ENCODE peak calls at places on chromosomes 11 and 22, in six cellular contexts. F is HFFc6; N is stimulated activated CD4-positive, alpha-beta T cell treated with anti-CD3 and anti-CD28 coated beads, Interleukin-1b, Interleukin-23, amount 100 ng/mL, for 24 hours; P is fibroblast of the aortic adventitia; A is NCI-H1930; U is endothelial cell of umbilical vein. J is an unnamed sample.

GRCh38 chr11:17972987-17973386 is 39.9 kb downstream of the SERGEF start:
- DNase-seq in F (peak; percentile 87), A (peak; percentile 22), N (no peak), U (peak; percentile 44), P (peak; percentile 74), J (no peak)

GRCh38 chr22:36323182-36323854 is 64.4 kb downstream of the MYH9 start:
- DNase-seq in A (no peak), N (no peak), U (peak; percentile 77), P (peak; percentile 91), F (no peak), J (no peak)

GRCh38 chr11:64711944-64712306 is 11.1 kb downstream of the NRXN2 start:
- DNase-seq in N (no peak), P (no peak), U (no peak), A (no peak), F (no peak), J (no peak)

GRCh38 chr11:134532176-134532920 is 120.3 kb upstream of the B3GAT1 start:
- DNase-seq in U (no peak), P (no peak), A (no peak), F (no peak), N (no peak), J (peak; percentile 83)

GRCh38 chr22:45738206-45738605 is 66.6 kb downstream of the ATXN10 start:
- DNase-seq in A (no peak), F (peak; percentile 25), P (no peak), U (no peak), N (no peak), J (no peak)

GRCh38 chr11:130087294-130087926 is 17.7 kb downstream of the APLP2 start:
- DNase-seq in A (no peak), F (no peak), U (no peak), P (peak; percentile 24), N (no peak), J (no peak)

GRCh38 chr11:65615950-65616574 is 486 bp downstream of the PCNX3 start:
- DNase-seq in P (no peak), U (no peak), N (no peak), F (no peak), A (no peak), J (no peak)

GRCh38 chr11:77990981-77991380 is 3.5 kb downstream of the INTS4 start:
- DNase-seq in A (no peak), F (no peak), U (no peak), P (no peak), N (no peak), J (no peak)

GRCh38 chr22:47125603-47126002 is 363.2 kb downstream of the TBC1D22A start:
- DNase-seq in N (no peak), U (no peak), A (no peak), F (no peak), P (no peak), J (no peak)

GRCh38 chr22:29117799-29118477 is 45.1 kb downstream of the KREMEN1 start:
- DNase-seq in F (no peak), A (no peak), U (no peak), P (peak; percentile 72), N (no peak), J (no peak)

GRCh38 chr11:12680246-12680939 is 6.2 kb downstream of the TEAD1 start:
- DNase-seq in U (no peak), P (peak; percentile 94), A (no peak), F (peak; percentile 87), N (no peak), J (no peak)

GRCh38 chr11:34970033-34970432 is 53.6 kb downstream of the PDHX start:
- DNase-seq in F (no peak), P (no peak), U (no peak), N (no peak), A (no peak), J (no peak)

GRCh38 chr11:57647368-57647767 is 2.3 kb downstream of the YPEL4 start:
- DNase-seq in U (no peak), F (no peak), P (no peak), A (no peak), N (no peak), J (no peak)

GRCh38 chr11:120054016-120054752 is 83.7 kb downstream of the TRIM29 start:
- DNase-seq in F (no peak), U (no peak), P (no peak), A (no peak), N (no peak), J (peak; percentile 43)

GRCh38 chr11:12376259-12376971 is 956 bp upstream of the PARVA start:
- DNase-seq in U (no peak), P (peak; percentile 84), F (no peak), N (no peak), A (no peak), J (no peak)

J was measured in mesenteric fat pad.